ENCODE peak calls at places on chromosomes 1 and 21, in four cellular contexts. G is thyroid gland, O is choroid plexus epithelial cell, F is cardiac muscle cell. S is an unnamed sample.

GRCh38 chr1:22886211-22886610 is 86.5 kb downstream of the LACTBL1 start:
- DNase-seq in G (no peak), F (no peak), O (peak), S (no peak)

GRCh38 chr1:64077281-64077940 is 126.0 kb upstream of the UBE2U start:
- DNase-seq in F (no peak), G (no peak), O (no peak), S (no peak)

GRCh38 chr1:161840363-161840762 is 74.2 kb downstream of the ATF6 start:
- DNase-seq in O (peak), F (no peak), G (no peak), S (no peak)

GRCh38 chr21:29232601-29233541 is 65.9 kb upstream of the BACH1 start:
- DNase-seq in O (peak), G (no peak), F (no peak), S (no peak)

GRCh38 chr1:165837838-165838364 is 10.5 kb downstream of the UCK2 start:
- DNase-seq in G (no peak), O (no peak), F (no peak), S (no peak)

GRCh38 chr1:26363549-26364448 is 8.8 kb downstream of the ZNF683 start:
- DNase-seq in F (peak), O (peak), G (peak), S (peak)

GRCh38 chr1:4002741-4003140 is 102.7 kb upstream of the C1orf174 start:
- DNase-seq in F (no peak), G (no peak), O (no peak), S (no peak)

GRCh38 chr21:35211767-35212166 is 162.7 kb upstream of the RUNX1 start:
- DNase-seq in F (no peak), G (no peak), O (peak), S (no peak)

GRCh38 chr1:221327954-221328353 is 413.9 kb downstream of the DUSP10 start:
- DNase-seq in O (no peak), G (no peak), F (peak), S (no peak)

GRCh38 chr1:206002833-206003532 is at the start of gene RAB7B:
- DNase-seq in G (peak), F (peak), O (peak), S (peak)

GRCh38 chr1:241998412-241998921 is 431 bp downstream of the MAP1LC3C start:
- DNase-seq in G (peak), F (peak), O (peak), S (no peak)

GRCh38 chr21:42760977-42761751 is 107.7 kb downstream of the PDE9A start:
- DNase-seq in O (no peak), F (no peak), G (no peak), S (no peak)

GRCh38 chr1:223363856-223364684 is at the start of gene SUSD4:
- DNase-seq in O (no peak), F (peak), G (peak), S (no peak)

GRCh38 chr1:31327381-31327780 is 30.5 kb downstream of the ZCCHC17 start:
- DNase-seq in O (peak), G (no peak), F (no peak), S (no peak)

GRCh38 chr21:44778499-44778911 is 23.1 kb downstream of the UBE2G2 start:
- DNase-seq in O (no peak), G (no peak), F (no peak), S (no peak)

GRCh38 chr21:26513212-26513611 is 59.9 kb downstream of the CYYR1 start:
- DNase-seq in O (peak), G (no peak), F (no peak), S (peak)

GRCh38 chr1:47624531-47624930 is 186.7 kb downstream of the FOXD2 start:
- DNase-seq in G (peak), O (no peak), F (no peak), S (no peak)

GRCh38 chr21:32624726-32625125 is 12.5 kb upstream of the CFAP298 start:
- DNase-seq in F (no peak), G (no peak), O (peak), S (no peak)

GRCh38 chr1:7579016-7579415 is 192.1 kb upstream of the VAMP3 start:
- DNase-seq in F (no peak), G (no peak), O (no peak), S (no peak)

GRCh38 chr1:143735764-143736461 is 235.9 kb downstream of the FAM72C start:
- DNase-seq in F (peak), O (no peak), G (no peak), S (no peak)

GRCh38 chr1:41633764-41634163 is 149.3 kb upstream of the EDN2 start:
- DNase-seq in G (no peak), F (no peak), O (no peak), S (no peak)

GRCh38 chr1:234661249-234661928 is 51.4 kb upstream of the IRF2BP2 start:
- DNase-seq in O (no peak), G (no peak), F (no peak), S (no peak)

GRCh38 chr1:6794164-6794563 is 8.9 kb downstream of the CAMTA1 start:
- DNase-seq in F (no peak), G (no peak), O (peak), S (no peak)

GRCh38 chr1:186231861-186232436 is 143.1 kb downstream of the TPR start:
- DNase-seq in G (no peak), F (no peak), O (no peak), S (no peak)

GRCh38 chr1:212792396-212792908 is 758 bp downstream of the TATDN3 start:
- DNase-seq in O (no peak), F (no peak), G (no peak), S (no peak)

GRCh38 chr1:62175568-62176179 is 19.0 kb upstream of the L1TD1 start:
- DNase-seq in O (peak), G (peak), F (peak), S (no peak)

GRCh38 chr1:243705585-243705984 is 144.5 kb downstream of the AKT3 start:
- DNase-seq in O (peak), G (no peak), F (no peak), S (no peak)

GRCh38 chr21:46191257-46191685 is 7.0 kb upstream of the SPATC1L start:
- DNase-seq in F (no peak), G (no peak), O (peak), S (peak)

GRCh38 chr1:88979054-88979748 is 13.2 kb downstream of the KYAT3 start:
- DNase-seq in G (no peak), F (no peak), O (peak), S (no peak)

GRCh38 chr21:18840239-18840638 is 436.7 kb upstream of the TMPRSS15 start:
- DNase-seq in F (no peak), G (no peak), O (peak), S (no peak)

GRCh38 chr21:36698160-36699025 is 522 bp upstream of the SIM2 start:
- DNase-seq in F (peak), G (no peak), O (no peak), S (no peak)

GRCh38 chr1:206447792-206448191 is 22.5 kb upstream of the IKBKE start:
- DNase-seq in G (no peak), O (no peak), F (no peak), S (no peak)

GRCh38 chr1:85465099-85465790 is at the start of gene DDAH1:
- DNase-seq in G (peak), O (peak), F (peak), S (peak)
- H3K4me3 ChIP-seq in G (peak), O (peak), F (peak), S (peak)

GRCh38 chr1:78619029-78619428 is 1.2 kb upstream of the IFI44L start:
- DNase-seq in O (no peak), G (no peak), F (no peak), S (no peak)
- H3K4me3 ChIP-seq in O (no peak), G (no peak), F (no peak), S (peak)

GRCh38 chr1:36433102-36433501 is 17.1 kb downstream of the OSCP1 start:
- DNase-seq in F (no peak), O (no peak), G (no peak), S (no peak)
- H3K4me3 ChIP-seq in F (no peak), O (no peak), G (no peak), S (no peak)

DNA sequence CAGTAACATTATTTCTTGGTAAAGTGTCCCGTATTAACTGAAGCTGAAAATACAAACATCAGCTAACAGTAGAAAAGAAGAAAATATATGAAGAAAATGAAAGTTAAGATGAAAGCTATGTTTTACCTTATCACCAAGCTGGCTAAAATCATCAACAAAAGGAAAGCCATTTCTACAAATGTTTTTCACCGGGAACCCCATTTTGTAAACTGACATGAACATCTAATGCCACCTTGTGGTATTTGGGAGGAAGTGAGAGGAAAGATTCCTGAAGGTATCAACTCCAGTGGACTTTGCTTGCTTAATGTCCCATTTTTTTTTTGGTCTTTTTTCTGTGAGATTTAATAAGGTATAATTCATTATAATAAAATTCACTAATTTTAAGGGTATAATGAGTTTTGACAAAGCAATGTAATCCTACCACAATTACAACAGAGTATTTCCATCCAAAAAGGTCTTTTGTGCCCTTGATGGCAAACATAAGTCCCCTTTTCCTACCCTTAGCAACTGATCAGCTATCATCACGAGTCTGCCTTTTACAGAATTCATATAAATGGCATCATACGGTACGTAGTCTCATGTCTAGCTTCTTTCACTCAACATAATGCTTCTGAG is 7.7 kb downstream of the SDHB start:
- DNase-seq in G (no peak), O (peak), F (peak), S (no peak)
- H3K4me3 ChIP-seq in G (no peak), O (peak), F (no peak), S (peak)

S was measured in ascending aorta.